ENCODE peak calls at places on chromosomes 7 and 10, in five cellular contexts. K is non-pigmented ciliary epithelial cell, I is T-cell, Q is WTC11, Z is IMR-90. V is an unnamed sample.
A peak's percentile ranks its signal among the peaks of the same experiment; 100 is the strongest.

GRCh38 chr7:17952387-17952786 is 12.1 kb upstream of the SNX13 start:
- DNase-seq in Z (no peak), K (no peak), I (no peak), Q (no peak), V (no peak)

GRCh38 chr7:28536259-28536658 is 123.9 kb downstream of the CREB5 start:
- DNase-seq in K (no peak), Q (peak; percentile 59), I (no peak), Z (peak; percentile 56), V (no peak)

GRCh38 chr7:1979591-1980560 is 252.9 kb downstream of the MAD1L1 start:
- DNase-seq in I (no peak), K (no peak), Q (peak; percentile 75), Z (no peak), V (no peak)

GRCh38 chr10:60564475-60564874 is 174.8 kb upstream of the ANK3 start:
- DNase-seq in Q (no peak), Z (peak; percentile 43), I (no peak), K (no peak), V (no peak)

GRCh38 chr7:148746139-148746538 is 47.4 kb downstream of the CUL1 start:
- DNase-seq in Q (no peak), Z (no peak), K (no peak), I (no peak), V (no peak)

GRCh38 chr10:70974920-70975319 is 86.6 kb upstream of the PCBD1 start:
- DNase-seq in Z (no peak), Q (no peak), K (no peak), I (no peak), V (no peak)

GRCh38 chr10:6563075-6563474 is 17.0 kb downstream of the PRKCQ start:
- DNase-seq in K (no peak), Q (no peak), I (no peak), Z (no peak), V (no peak)

GRCh38 chr7:28136885-28137284 is 43.7 kb downstream of the JAZF1 start:
- DNase-seq in K (no peak), I (no peak), Q (no peak), Z (no peak), V (no peak)

GRCh38 chr10:24681476-24682088 is 42.1 kb downstream of the ARHGAP21 start:
- DNase-seq in K (no peak), Q (no peak), I (no peak), Z (no peak), V (no peak)

GRCh38 chr10:84147347-84147746 is 8.0 kb downstream of the GHITM start:
- DNase-seq in Z (no peak), K (no peak), I (no peak), Q (no peak), V (no peak)

GRCh38 chr7:101739757-101740398 is 77.5 kb upstream of the CUX1 start:
- DNase-seq in Q (no peak), K (no peak), Z (no peak), I (no peak), V (no peak)

GRCh38 chr10:70222340-70222794 is 10.9 kb downstream of the PPA1 start:
- DNase-seq in I (no peak), Q (no peak), K (no peak), Z (peak; percentile 35), V (no peak)

GRCh38 chr7:92735707-92736106 is 100.7 kb downstream of the CDK6 start:
- DNase-seq in Q (no peak), Z (peak; percentile 80), I (no peak), K (no peak), V (no peak)

GRCh38 chr7:151787348-151787747 is 89.6 kb downstream of the PRKAG2 start:
- DNase-seq in Q (no peak), Z (no peak), I (no peak), K (no peak), V (no peak)

GRCh38 chr7:122845286-122845685 is 41.0 kb downstream of the CADPS2 start:
- DNase-seq in I (no peak), Q (no peak), K (no peak), Z (no peak), V (no peak)

GRCh38 chr7:137393570-137393969 is 50.0 kb upstream of the PTN start:
- DNase-seq in I (no peak), K (no peak), Q (no peak), Z (no peak), V (no peak)

GRCh38 chr7:64558323-64558705 is 4.6 kb downstream of the ZNF680 start:
- DNase-seq in I (no peak), Q (no peak), Z (no peak), K (no peak), V (no peak)

GRCh38 chr7:33836797-33837355 is 68.5 kb upstream of the BMPER start:
- DNase-seq in I (no peak), Z (peak; percentile 60), K (no peak), Q (peak; percentile 56), V (peak; percentile 23)

GRCh38 chr7:17564678-17565209 is 266.3 kb downstream of the AHR start:
- DNase-seq in Q (no peak), Z (peak; percentile 90), I (no peak), K (no peak), V (no peak)

GRCh38 chr7:25835191-25835590 is 316.8 kb upstream of the NFE2L3 start:
- DNase-seq in Q (no peak), Z (peak; percentile 64), K (no peak), I (no peak), V (no peak)

GRCh38 chr7:79778786-79779382 is 325.4 kb upstream of the MAGI2 start:
- DNase-seq in Z (peak; percentile 94), I (no peak), K (peak; percentile 96), Q (no peak), V (no peak)

GRCh38 chr7:19491821-19492452 is 216.9 kb downstream of the POLR1F start:
- DNase-seq in I (no peak), K (peak; percentile 28), Q (no peak), Z (peak; percentile 66), V (peak; percentile 48)

GRCh38 chr7:99128076-99128950 is 15.6 kb downstream of the SMURF1 start:
- DNase-seq in Q (no peak), K (no peak), Z (no peak), I (no peak), V (no peak)

GRCh38 chr10:14670551-14671240 is 104.0 kb downstream of the FAM107B start:
- DNase-seq in Z (peak; percentile 82), Q (no peak), I (no peak), K (no peak), V (no peak)

GRCh38 chr10:45418859-45419672 is 45.0 kb downstream of the ALOX5 start:
- DNase-seq in I (no peak), Z (peak; percentile 10), Q (peak; percentile 71), K (no peak), V (no peak)